ENCODE peak calls at places on chromosome 16, in six cellular contexts. V is GM12878, K is H1, T is HepG2, N is HCT116, C is SK-N-SH. L is an unnamed sample.

GRCh38 chr16:85389679-85390470 is 223.2 kb upstream of the GSE1 start:
- DNase-seq in C (no peak), V (no peak), K (no peak), N (no peak), T (no peak), L (no peak)

GRCh38 chr16:17470871-17471744 is at the start of gene XYLT1:
- DNase-seq in N (no peak), T (no peak), C (peak), V (no peak), K (no peak), L (no peak)

GRCh38 chr16:27242868-27243590 is 25.5 kb downstream of the NSMCE1 start:
- DNase-seq in N (no peak), C (no peak), T (peak), K (no peak), V (peak), L (no peak)

GRCh38 chr16:65832269-65832668 is 534.2 kb upstream of the CDH5 start:
- DNase-seq in C (peak), T (no peak), V (no peak), K (no peak), N (no peak), L (no peak)

GRCh38 chr16:7303014-7303676 is 29.5 kb upstream of the RBFOX1 start:
- DNase-seq in K (no peak), T (no peak), N (no peak), V (no peak), C (peak), L (no peak)

GRCh38 chr16:19520861-19521331 is 1.0 kb downstream of the GDE1 start:
- DNase-seq in V (peak), T (no peak), C (no peak), N (no peak), K (no peak), L (no peak)

GRCh38 chr16:50530277-50531236 is 17.6 kb upstream of the NKD1 start:
- DNase-seq in N (no peak), K (no peak), C (no peak), T (peak), V (no peak), L (no peak)

GRCh38 chr16:61148930-61149329 is 887.3 kb downstream of the CDH8 start:
- DNase-seq in V (no peak), N (no peak), T (peak), C (no peak), K (no peak), L (no peak)

GRCh38 chr16:68265078-68265925 is 976 bp downstream of the SLC7A6 start:
- DNase-seq in K (no peak), C (peak), V (no peak), N (peak), T (peak), L (peak)

GRCh38 chr16:30524575-30525571 is 1.5 kb downstream of the ZNF768 start:
- DNase-seq in V (no peak), N (no peak), T (no peak), C (peak), K (no peak), L (no peak)

GRCh38 chr16:81447383-81448101 is 2.9 kb downstream of the CMIP start:
- DNase-seq in T (peak), N (no peak), V (no peak), C (no peak), K (no peak), L (no peak)

GRCh38 chr16:71373073-71373472 is 14.6 kb downstream of the CALB2 start:
- DNase-seq in V (no peak), T (no peak), C (no peak), N (peak), K (no peak), L (no peak)

GRCh38 chr16:49663081-49664057 is 192.5 kb downstream of the ZNF423 start:
- DNase-seq in C (peak), N (no peak), T (no peak), V (no peak), K (no peak), L (no peak)

GRCh38 chr16:65122724-65122973 is 786 bp upstream of the CDH11 start:
- DNase-seq in T (no peak), N (no peak), V (no peak), K (no peak), C (no peak), L (no peak)

GRCh38 chr16:85999778-86000177 is 100.8 kb downstream of the IRF8 start:
- DNase-seq in K (no peak), V (no peak), N (no peak), T (no peak), C (no peak), L (no peak)

GRCh38 chr16:74169687-74170522 is 126.7 kb upstream of the PSMD7 start:
- DNase-seq in K (no peak), N (no peak), V (no peak), T (no peak), C (no peak), L (no peak)

GRCh38 chr16:506246-506546 is 21.3 kb upstream of the CAPN15 start:
- DNase-seq in C (no peak), N (no peak), V (no peak), K (no peak), T (no peak), L (no peak)

GRCh38 chr16:31780342-31780741 is 93.3 kb upstream of the ZNF267 start:
- DNase-seq in T (no peak), K (no peak), C (no peak), V (no peak), N (no peak), L (no peak)

GRCh38 chr16:1259760-1260068 is 3.8 kb downstream of the TPSD1 start:
- DNase-seq in N (no peak), C (no peak), T (no peak), V (no peak), K (no peak), L (no peak)

GRCh38 chr16:78748471-78748929 is 649.0 kb downstream of the WWOX start:
- DNase-seq in K (no peak), T (no peak), N (no peak), V (no peak), C (peak), L (peak)

GRCh38 chr16:72066747-72067146 is 3.7 kb downstream of the HPR start:
- DNase-seq in K (no peak), C (peak), N (peak), V (no peak), T (peak), L (peak)

GRCh38 chr16:13390093-13390985 is 488.9 kb downstream of the SHISA9 start:
- DNase-seq in T (no peak), C (no peak), N (no peak), K (no peak), V (peak), L (no peak)

GRCh38 chr16:51146256-51146924 is 4.7 kb downstream of the SALL1 start:
- DNase-seq in C (peak), V (no peak), T (no peak), K (no peak), N (no peak), L (no peak)

GRCh38 chr16:11034005-11034404 is 89.6 kb downstream of the CLEC16A start:
- DNase-seq in C (no peak), T (no peak), V (no peak), K (no peak), N (no peak), L (no peak)

GRCh38 chr16:72013888-72014538 is 5.5 kb downstream of the DHODH start:
- DNase-seq in C (no peak), T (no peak), K (no peak), V (no peak), N (no peak), L (no peak)

GRCh38 chr16:56372938-56373337 is 52.4 kb downstream of the AMFR start:
- DNase-seq in V (no peak), N (no peak), C (no peak), T (no peak), K (no peak), L (no peak)

GRCh38 chr16:46918905-46919792 is 35.0 kb downstream of the GPT2 start:
- DNase-seq in T (peak), V (peak), K (no peak), N (no peak), C (no peak), L (no peak)

GRCh38 chr16:27405546-27406451 is 3.8 kb downstream of the IL21R start:
- DNase-seq in N (no peak), V (no peak), K (no peak), T (no peak), C (no peak), L (no peak)

GRCh38 chr16:27193300-27193990 is 9.9 kb upstream of the KDM8 start:
- DNase-seq in C (no peak), T (no peak), V (no peak), K (no peak), N (no peak), L (no peak)

DNA sequence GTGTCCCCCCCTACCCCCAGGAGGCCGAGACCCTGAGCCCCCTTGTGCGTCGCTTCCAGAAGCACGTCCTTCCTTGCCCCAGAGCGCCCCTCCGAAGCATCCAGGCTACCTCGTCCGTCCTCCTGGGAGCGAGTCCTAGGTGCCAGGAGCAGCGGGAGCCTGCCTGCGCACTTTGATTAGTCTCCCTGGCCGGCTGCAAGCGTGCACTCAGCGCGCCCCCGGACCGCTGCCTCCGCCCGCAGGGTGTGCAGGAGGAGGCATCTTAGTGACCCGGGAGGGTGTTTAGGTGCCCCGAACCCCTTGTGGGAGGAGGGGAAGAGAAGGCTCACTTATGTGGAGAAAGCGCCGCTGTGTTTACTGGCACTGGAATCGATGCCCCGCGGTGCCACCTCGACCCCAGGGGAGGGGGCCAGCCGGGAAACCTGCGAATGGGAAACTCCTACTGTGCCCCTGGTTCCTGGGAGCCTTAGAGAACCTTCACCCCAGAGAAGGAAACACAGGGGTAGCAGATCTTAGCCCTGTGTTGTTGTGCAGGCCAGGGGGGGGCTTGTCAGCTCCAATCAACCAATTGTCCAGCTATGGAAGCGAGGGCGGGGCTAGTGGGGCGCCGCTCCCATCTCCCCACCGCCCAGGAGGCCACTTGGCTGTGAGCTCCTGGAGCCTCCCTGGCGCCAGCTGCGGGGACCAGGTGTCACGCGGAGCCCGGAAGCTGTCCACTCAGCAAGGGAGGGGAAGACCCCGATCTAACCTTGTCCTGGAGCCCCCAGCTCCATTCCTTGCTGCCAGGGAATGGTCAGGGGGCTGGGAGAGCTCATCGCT is 922.8 kb upstream of the EEF2KMT start:
- DNase-seq in V (no peak), T (no peak), K (no peak), N (no peak), C (peak), L (no peak)
- TF ChIP-seq JUND in V (no peak), T (no peak), K (no peak), N (no peak), C (no peak), L (no peak)

GRCh38 chr16:69712277-69712676 is 14.1 kb downstream of the NQO1 start:
- DNase-seq in C (no peak), N (no peak), V (no peak), T (no peak), K (no peak), L (no peak)

GRCh38 chr16:69711115-69711740 is 15.1 kb downstream of the NQO1 start:
- DNase-seq in N (peak), V (no peak), C (no peak), T (no peak), K (no peak), L (no peak)

GRCh38 chr16:69706975-69707340 is 19.4 kb downstream of the NQO1 start:
- DNase-seq in C (no peak), V (no peak), N (no peak), T (no peak), K (no peak), L (no peak)

GRCh38 chr16:69707920-69708683 is 18.3 kb downstream of the NQO1 start:
- DNase-seq in V (no peak), C (no peak), N (no peak), K (no peak), T (no peak), L (no peak)

GRCh38 chr16:69709456-69710084 is 16.8 kb downstream of the NQO1 start:
- DNase-seq in N (peak), C (peak), T (peak), K (no peak), V (peak), L (peak)
- TF ChIP-seq JUND in N (no peak), C (no peak), T (no peak), K (no peak), V (no peak), L (no peak)

GRCh38 chr16:3065069-3065741 is at the start of gene IL32:
- DNase-seq in K (no peak), N (no peak), V (no peak), T (peak), C (no peak), L (no peak)
- TF ChIP-seq JUND in K (no peak), N (no peak), V (no peak), T (peak), C (no peak), L (no peak)

DNA sequence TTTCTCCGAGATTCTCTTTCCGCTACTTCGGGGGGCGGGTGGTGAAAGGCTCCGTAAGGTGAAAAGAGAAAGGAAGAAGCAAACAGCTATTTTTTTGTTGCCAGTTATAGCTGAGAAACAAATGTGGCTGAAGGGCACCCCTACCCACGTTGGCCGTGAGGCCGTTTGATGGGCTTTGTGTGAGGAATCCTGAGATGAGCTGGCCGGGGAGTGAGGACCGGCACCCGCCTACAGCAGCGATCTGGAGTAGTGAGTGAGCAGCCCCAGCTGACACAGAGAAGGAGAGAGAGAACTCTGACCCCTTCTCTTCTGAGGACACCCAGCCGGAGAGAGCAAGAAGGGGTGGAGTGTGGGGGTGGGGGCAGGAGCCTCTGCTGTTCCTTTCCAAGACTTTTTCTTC is 5.6 kb downstream of the JPH3 start:
- DNase-seq in T (no peak), C (no peak), N (no peak), K (no peak), V (no peak), L (no peak)
- TF ChIP-seq JUND in T (no peak), C (no peak), N (no peak), K (no peak), V (no peak), L (no peak)

DNA sequence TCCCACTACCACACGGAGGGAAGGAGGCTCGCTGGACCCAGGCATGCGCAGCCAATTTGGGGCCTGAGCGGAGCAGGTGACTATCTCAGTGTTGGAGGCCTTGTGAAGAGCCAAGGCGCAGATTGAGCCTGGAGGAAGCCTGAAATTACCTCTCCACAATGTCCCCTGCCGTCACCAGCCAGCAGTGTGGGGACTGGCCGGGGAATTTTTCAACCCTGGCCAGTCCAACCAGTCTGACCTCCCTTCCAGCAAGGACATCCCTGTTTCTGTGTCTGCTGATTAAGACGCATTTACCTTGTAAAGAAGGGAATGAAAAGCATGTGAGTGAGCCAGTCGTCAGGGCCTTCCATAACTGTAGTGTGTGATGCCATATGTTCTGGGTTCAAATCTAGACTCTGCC is 198.1 kb upstream of the IRX3 start:
- DNase-seq in K (no peak), N (no peak), C (no peak), V (no peak), T (no peak), L (peak)
- TF ChIP-seq JUND in K (no peak), N (no peak), C (no peak), V (no peak), T (no peak), L (no peak)

GRCh38 chr16:3256876-3257465 is 538 bp upstream of the MEFV start:
- DNase-seq in C (no peak), T (no peak), K (no peak), V (no peak), N (no peak), L (no peak)
- TF ChIP-seq JUND in C (no peak), T (no peak), K (no peak), V (no peak), N (peak), L (no peak)